ENCODE peak calls at places on chromosomes 1 and 21, in six cellular contexts. One of them, this sample, is unnamed.

GRCh38 chr1:150549496-150550221 is 451 bp downstream of the ADAMTSL4 start:
- DNase-seq in left ventricle myocardium inferior: peak
- DNase-seq in CD4-positive, alpha-beta T cell: no peak
- DNase-seq in uterus: peak
- DNase-seq in endothelial cell of umbilical vein: no peak
- DNase-seq in ovary: peak
- DNase-seq in this sample: no peak

GRCh38 chr1:95171270-95172245 is 54.4 kb downstream of the TLCD4 start:
- DNase-seq in uterus: no peak
- DNase-seq in CD4-positive, alpha-beta T cell: no peak
- DNase-seq in endothelial cell of umbilical vein: no peak
- DNase-seq in left ventricle myocardium inferior: no peak
- DNase-seq in ovary: no peak
- DNase-seq in this sample: no peak

GRCh38 chr21:42593007-42593814 is 60.2 kb upstream of the PDE9A start:
- DNase-seq in CD4-positive, alpha-beta T cell: peak
- DNase-seq in ovary: peak
- DNase-seq in uterus: peak
- DNase-seq in left ventricle myocardium inferior: peak
- DNase-seq in endothelial cell of umbilical vein: peak
- DNase-seq in this sample: peak

GRCh38 chr1:162029205-162029604 is 5.5 kb upstream of the OLFML2B start:
- DNase-seq in uterus: peak
- DNase-seq in endothelial cell of umbilical vein: peak
- DNase-seq in ovary: no peak
- DNase-seq in CD4-positive, alpha-beta T cell: no peak
- DNase-seq in left ventricle myocardium inferior: no peak
- DNase-seq in this sample: no peak

GRCh38 chr1:210757677-210758076 is 376.3 kb downstream of the KCNH1 start:
- DNase-seq in left ventricle myocardium inferior: no peak
- DNase-seq in uterus: no peak
- DNase-seq in endothelial cell of umbilical vein: no peak
- DNase-seq in CD4-positive, alpha-beta T cell: no peak
- DNase-seq in ovary: no peak
- DNase-seq in this sample: no peak

GRCh38 chr1:205268846-205269680 is 41.3 kb downstream of the TMCC2 start:
- DNase-seq in left ventricle myocardium inferior: no peak
- DNase-seq in endothelial cell of umbilical vein: no peak
- DNase-seq in ovary: no peak
- DNase-seq in CD4-positive, alpha-beta T cell: no peak
- DNase-seq in uterus: no peak
- DNase-seq in this sample: no peak

GRCh38 chr1:167404908-167405307 is 113.4 kb downstream of the CD247 start:
- DNase-seq in left ventricle myocardium inferior: no peak
- DNase-seq in CD4-positive, alpha-beta T cell: no peak
- DNase-seq in ovary: no peak
- DNase-seq in endothelial cell of umbilical vein: no peak
- DNase-seq in uterus: no peak
- DNase-seq in this sample: no peak

GRCh38 chr1:5651027-5651410 is 341.2 kb downstream of the NPHP4 start:
- DNase-seq in uterus: no peak
- DNase-seq in endothelial cell of umbilical vein: no peak
- DNase-seq in CD4-positive, alpha-beta T cell: no peak
- DNase-seq in ovary: no peak
- DNase-seq in left ventricle myocardium inferior: no peak
- DNase-seq in this sample: no peak

GRCh38 chr1:169586395-169587255 is at the start of gene F5:
- DNase-seq in endothelial cell of umbilical vein: peak
- DNase-seq in CD4-positive, alpha-beta T cell: peak
- DNase-seq in left ventricle myocardium inferior: peak
- DNase-seq in uterus: peak
- DNase-seq in ovary: no peak
- DNase-seq in this sample: peak

GRCh38 chr1:172286629-172287076 is 133.8 kb upstream of the C1orf105 start:
- DNase-seq in endothelial cell of umbilical vein: no peak
- DNase-seq in ovary: no peak
- DNase-seq in uterus: peak
- DNase-seq in left ventricle myocardium inferior: no peak
- DNase-seq in CD4-positive, alpha-beta T cell: no peak
- DNase-seq in this sample: no peak

GRCh38 chr1:41657679-41658078 is 173.2 kb upstream of the EDN2 start:
- DNase-seq in left ventricle myocardium inferior: no peak
- DNase-seq in ovary: no peak
- DNase-seq in CD4-positive, alpha-beta T cell: no peak
- DNase-seq in endothelial cell of umbilical vein: no peak
- DNase-seq in uterus: no peak
- DNase-seq in this sample: no peak

GRCh38 chr1:243623831-243624230 is 226.2 kb downstream of the AKT3 start:
- DNase-seq in left ventricle myocardium inferior: no peak
- DNase-seq in CD4-positive, alpha-beta T cell: no peak
- DNase-seq in ovary: no peak
- DNase-seq in endothelial cell of umbilical vein: peak
- DNase-seq in uterus: no peak
- DNase-seq in this sample: no peak

GRCh38 chr1:62437273-62437945 is 560 bp downstream of the USP1 start:
- DNase-seq in endothelial cell of umbilical vein: no peak
- DNase-seq in uterus: no peak
- DNase-seq in left ventricle myocardium inferior: no peak
- DNase-seq in ovary: no peak
- DNase-seq in CD4-positive, alpha-beta T cell: peak
- DNase-seq in this sample: peak

GRCh38 chr1:52168373-52169080 is 26.6 kb downstream of the ZFYVE9 start:
- DNase-seq in CD4-positive, alpha-beta T cell: no peak
- DNase-seq in ovary: no peak
- DNase-seq in uterus: no peak
- DNase-seq in left ventricle myocardium inferior: no peak
- DNase-seq in endothelial cell of umbilical vein: no peak
- DNase-seq in this sample: no peak

GRCh38 chr1:43531453-43531905 is 796 bp downstream of the PTPRF start:
- DNase-seq in endothelial cell of umbilical vein: peak
- DNase-seq in uterus: peak
- DNase-seq in left ventricle myocardium inferior: no peak
- DNase-seq in CD4-positive, alpha-beta T cell: no peak
- DNase-seq in ovary: no peak
- DNase-seq in this sample: no peak

GRCh38 chr1:165823552-165824268 is 3.7 kb upstream of the UCK2 start:
- DNase-seq in left ventricle myocardium inferior: no peak
- DNase-seq in uterus: no peak
- DNase-seq in CD4-positive, alpha-beta T cell: no peak
- DNase-seq in endothelial cell of umbilical vein: no peak
- DNase-seq in ovary: no peak
- DNase-seq in this sample: no peak

GRCh38 chr21:43884861-43885370 is 19.9 kb downstream of the AGPAT3 start:
- DNase-seq in uterus: no peak
- DNase-seq in ovary: no peak
- DNase-seq in endothelial cell of umbilical vein: no peak
- DNase-seq in left ventricle myocardium inferior: no peak
- DNase-seq in CD4-positive, alpha-beta T cell: no peak
- DNase-seq in this sample: no peak

GRCh38 chr1:165068716-165069115 is 287.8 kb downstream of the LMX1A start:
- DNase-seq in CD4-positive, alpha-beta T cell: no peak
- DNase-seq in left ventricle myocardium inferior: no peak
- DNase-seq in ovary: no peak
- DNase-seq in uterus: no peak
- DNase-seq in endothelial cell of umbilical vein: no peak
- DNase-seq in this sample: no peak

GRCh38 chr1:166153641-166154350 is 13.0 kb downstream of the FAM78B start:
- DNase-seq in uterus: no peak
- DNase-seq in endothelial cell of umbilical vein: no peak
- DNase-seq in left ventricle myocardium inferior: no peak
- DNase-seq in CD4-positive, alpha-beta T cell: no peak
- DNase-seq in ovary: no peak
- DNase-seq in this sample: no peak

GRCh38 chr1:25520446-25521061 is 22.9 kb upstream of the LDLRAP1 start:
- DNase-seq in uterus: peak
- DNase-seq in ovary: peak
- DNase-seq in CD4-positive, alpha-beta T cell: peak
- DNase-seq in endothelial cell of umbilical vein: peak
- DNase-seq in left ventricle myocardium inferior: peak
- DNase-seq in this sample: peak

GRCh38 chr1:25522240-25522639 is 21.2 kb upstream of the LDLRAP1 start:
- DNase-seq in endothelial cell of umbilical vein: no peak
- DNase-seq in CD4-positive, alpha-beta T cell: no peak
- DNase-seq in uterus: no peak
- DNase-seq in left ventricle myocardium inferior: no peak
- DNase-seq in ovary: no peak
- DNase-seq in this sample: no peak

GRCh38 chr1:25524568-25525359 is 18.6 kb upstream of the LDLRAP1 start:
- DNase-seq in uterus: no peak
- DNase-seq in left ventricle myocardium inferior: no peak
- DNase-seq in ovary: no peak
- DNase-seq in CD4-positive, alpha-beta T cell: no peak
- DNase-seq in endothelial cell of umbilical vein: no peak
- DNase-seq in this sample: no peak

GRCh38 chr1:25525360-25525688 is 18.1 kb upstream of the LDLRAP1 start:
- DNase-seq in endothelial cell of umbilical vein: no peak
- DNase-seq in left ventricle myocardium inferior: no peak
- DNase-seq in uterus: no peak
- DNase-seq in CD4-positive, alpha-beta T cell: no peak
- DNase-seq in ovary: no peak
- DNase-seq in this sample: no peak

DNA sequence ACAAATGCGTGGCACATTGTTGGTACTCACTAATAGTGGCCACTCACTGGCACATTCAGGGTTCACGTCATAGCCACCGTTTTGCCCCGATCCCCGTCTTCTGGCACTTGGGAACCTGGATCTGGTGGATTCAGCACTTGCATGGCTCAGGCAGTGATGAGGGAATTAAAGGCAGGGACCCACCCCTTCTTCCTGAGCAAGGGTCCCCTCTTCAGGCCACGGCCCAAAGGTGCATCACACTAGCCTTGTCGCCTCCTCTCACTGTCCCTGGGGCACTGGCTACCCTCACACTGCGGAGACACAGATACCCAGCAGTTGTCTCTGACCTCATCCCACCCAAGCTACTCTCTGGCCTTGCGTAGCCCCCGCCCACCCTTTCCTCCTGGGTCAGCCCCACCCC is 19.9 kb upstream of the LDLRAP1 start:
- DNase-seq in left ventricle myocardium inferior: no peak
- DNase-seq in endothelial cell of umbilical vein: no peak
- DNase-seq in CD4-positive, alpha-beta T cell: no peak
- DNase-seq in ovary: no peak
- DNase-seq in uterus: no peak
- DNase-seq in this sample: no peak
- TF ChIP-seq CTCF in left ventricle myocardium inferior: no peak
- TF ChIP-seq CTCF in endothelial cell of umbilical vein: no peak
- TF ChIP-seq CTCF in CD4-positive, alpha-beta T cell: no peak
- TF ChIP-seq CTCF in ovary: no peak
- TF ChIP-seq CTCF in uterus: no peak
- TF ChIP-seq CTCF in this sample: no peak

GRCh38 chr1:109241344-109241743 is 8.0 kb upstream of the CELSR2 start:
- DNase-seq in CD4-positive, alpha-beta T cell: no peak
- DNase-seq in left ventricle myocardium inferior: no peak
- DNase-seq in uterus: no peak
- DNase-seq in ovary: no peak
- DNase-seq in endothelial cell of umbilical vein: no peak
- DNase-seq in this sample: no peak

GRCh38 chr1:109240158-109241152 is 8.9 kb upstream of the CELSR2 start:
- DNase-seq in left ventricle myocardium inferior: peak
- DNase-seq in ovary: peak
- DNase-seq in endothelial cell of umbilical vein: no peak
- DNase-seq in CD4-positive, alpha-beta T cell: no peak
- DNase-seq in uterus: peak
- DNase-seq in this sample: no peak

GRCh38 chr1:109238382-109238781 is 11.0 kb upstream of the CELSR2 start:
- DNase-seq in left ventricle myocardium inferior: no peak
- DNase-seq in uterus: no peak
- DNase-seq in ovary: no peak
- DNase-seq in endothelial cell of umbilical vein: no peak
- DNase-seq in CD4-positive, alpha-beta T cell: no peak
- DNase-seq in this sample: no peak

GRCh38 chr1:109239047-109239579 is 10.2 kb upstream of the CELSR2 start:
- DNase-seq in uterus: no peak
- DNase-seq in left ventricle myocardium inferior: no peak
- DNase-seq in endothelial cell of umbilical vein: no peak
- DNase-seq in CD4-positive, alpha-beta T cell: no peak
- DNase-seq in ovary: no peak
- DNase-seq in this sample: no peak

GRCh38 chr1:109239580-109240068 is 9.7 kb upstream of the CELSR2 start:
- DNase-seq in left ventricle myocardium inferior: no peak
- DNase-seq in CD4-positive, alpha-beta T cell: no peak
- DNase-seq in ovary: no peak
- DNase-seq in endothelial cell of umbilical vein: peak
- DNase-seq in uterus: no peak
- DNase-seq in this sample: peak
- TF ChIP-seq CTCF in left ventricle myocardium inferior: peak
- TF ChIP-seq CTCF in CD4-positive, alpha-beta T cell: peak
- TF ChIP-seq CTCF in ovary: no peak
- TF ChIP-seq CTCF in endothelial cell of umbilical vein: peak
- TF ChIP-seq CTCF in uterus: no peak
- TF ChIP-seq CTCF in this sample: peak

GRCh38 chr1:50684185-50684584 is 260.9 kb upstream of the DMRTA2 start:
- DNase-seq in CD4-positive, alpha-beta T cell: no peak
- DNase-seq in ovary: no peak
- DNase-seq in endothelial cell of umbilical vein: no peak
- DNase-seq in uterus: no peak
- DNase-seq in left ventricle myocardium inferior: no peak
- DNase-seq in this sample: no peak
- TF ChIP-seq CTCF in CD4-positive, alpha-beta T cell: no peak
- TF ChIP-seq CTCF in ovary: no peak
- TF ChIP-seq CTCF in endothelial cell of umbilical vein: no peak
- TF ChIP-seq CTCF in uterus: no peak
- TF ChIP-seq CTCF in left ventricle myocardium inferior: no peak
- TF ChIP-seq CTCF in this sample: no peak

GRCh38 chr21:37153935-37154350 is 80.9 kb downstream of the TTC3 start:
- DNase-seq in left ventricle myocardium inferior: no peak
- DNase-seq in ovary: peak
- DNase-seq in endothelial cell of umbilical vein: peak
- DNase-seq in uterus: peak
- DNase-seq in CD4-positive, alpha-beta T cell: no peak
- DNase-seq in this sample: no peak

GRCh38 chr21:37157938-37158337 is 84.9 kb downstream of the TTC3 start:
- DNase-seq in endothelial cell of umbilical vein: no peak
- DNase-seq in ovary: no peak
- DNase-seq in left ventricle myocardium inferior: no peak
- DNase-seq in uterus: no peak
- DNase-seq in CD4-positive, alpha-beta T cell: no peak
- DNase-seq in this sample: no peak

GRCh38 chr21:37159053-37159776 is 86.2 kb downstream of the TTC3 start:
- DNase-seq in endothelial cell of umbilical vein: no peak
- DNase-seq in CD4-positive, alpha-beta T cell: no peak
- DNase-seq in ovary: no peak
- DNase-seq in uterus: no peak
- DNase-seq in left ventricle myocardium inferior: no peak
- DNase-seq in this sample: peak

GRCh38 chr21:37153193-37153934 is 80.3 kb downstream of the TTC3 start:
- DNase-seq in CD4-positive, alpha-beta T cell: no peak
- DNase-seq in endothelial cell of umbilical vein: peak
- DNase-seq in ovary: no peak
- DNase-seq in left ventricle myocardium inferior: no peak
- DNase-seq in uterus: peak
- DNase-seq in this sample: no peak

DNA sequence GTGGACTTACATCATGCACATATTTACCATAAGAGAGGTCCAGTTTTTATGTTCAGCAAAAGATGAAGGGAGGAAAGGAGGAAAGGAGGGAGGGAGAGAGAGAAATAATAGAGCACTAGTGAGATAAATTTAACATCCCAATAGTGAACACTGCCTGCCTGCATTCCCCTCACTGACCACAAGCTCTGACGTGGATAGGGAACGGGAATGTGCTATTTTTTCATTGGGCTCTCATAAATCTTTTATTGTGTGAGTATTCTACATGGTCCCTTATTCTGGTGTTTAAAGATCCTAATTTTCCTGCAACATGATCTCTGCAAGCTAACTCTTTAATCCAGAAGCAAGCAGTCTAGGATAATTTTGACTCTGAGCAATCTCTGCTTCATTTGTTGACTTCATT is 82.2 kb downstream of the TTC3 start:
- DNase-seq in endothelial cell of umbilical vein: no peak
- DNase-seq in CD4-positive, alpha-beta T cell: no peak
- DNase-seq in left ventricle myocardium inferior: no peak
- DNase-seq in ovary: no peak
- DNase-seq in uterus: no peak
- DNase-seq in this sample: no peak
- TF ChIP-seq CTCF in endothelial cell of umbilical vein: no peak
- TF ChIP-seq CTCF in CD4-positive, alpha-beta T cell: no peak
- TF ChIP-seq CTCF in left ventricle myocardium inferior: no peak
- TF ChIP-seq CTCF in ovary: no peak
- TF ChIP-seq CTCF in uterus: no peak
- TF ChIP-seq CTCF in this sample: no peak